ENCODE peak calls at places on chromosomes 13 and 19, in five cellular contexts. O is NCI-H2029 treated with DMSO at 0.1 percent for 48 hours; C is ecto neural progenitor cell; I is activated naive CD8-positive, alpha-beta T cell treated with anti-CD3 and anti-CD28 coated beads, Interleukin-2, amount 10 ng/mL, durations not matched to agents 7 days and 5 days; J is left colon. K is an unnamed sample.

GRCh38 chr19:41575998-41576397 is at the start of gene CEACAM21:
- DNase-seq in O (no peak), C (no peak), I (peak), J (peak), K (no peak)

GRCh38 chr13:48501705-48502104 is 31.2 kb downstream of the RCBTB2 start:
- DNase-seq in O (no peak), C (no peak), I (no peak), J (no peak), K (no peak)

GRCh38 chr19:58007285-58007684 is 4.7 kb upstream of the ZNF606 start:
- DNase-seq in O (no peak), C (no peak), I (no peak), J (no peak), K (no peak)

GRCh38 chr13:53873558-53873957 is 844.9 kb downstream of the OLFM4 start:
- DNase-seq in O (peak), C (no peak), I (no peak), J (no peak), K (no peak)

GRCh38 chr19:7575426-7576040 is 20.1 kb upstream of the CAMSAP3 start:
- DNase-seq in O (no peak), C (no peak), I (no peak), J (no peak), K (no peak)

GRCh38 chr13:27868639-27869435 is 51.0 kb upstream of the PDX1 start:
- DNase-seq in O (no peak), C (no peak), I (no peak), J (no peak), K (no peak)

GRCh38 chr13:28401303-28402056 is 93.4 kb downstream of the FLT1 start:
- DNase-seq in O (no peak), C (no peak), I (no peak), J (no peak), K (no peak)

GRCh38 chr13:41505209-41505835 is 48.0 kb downstream of the RGCC start:
- DNase-seq in O (no peak), C (no peak), I (no peak), J (no peak), K (no peak)

GRCh38 chr19:604355-604754 is 14.7 kb downstream of the HCN2 start:
- DNase-seq in O (no peak), C (no peak), I (peak), J (no peak), K (no peak)

GRCh38 chr13:34750078-34750703 is 191.9 kb upstream of the NBEA start:
- DNase-seq in O (peak), C (peak), I (no peak), J (peak), K (no peak)

GRCh38 chr13:65603160-65603559 is 1627.0 kb downstream of the PCDH9 start:
- DNase-seq in O (no peak), C (no peak), I (no peak), J (no peak), K (no peak)

GRCh38 chr13:99426426-99426825 is 74.8 kb upstream of the TM9SF2 start:
- DNase-seq in O (no peak), C (no peak), I (no peak), J (no peak), K (no peak)

GRCh38 chr19:611506-611869 is 21.8 kb downstream of the HCN2 start:
- DNase-seq in O (no peak), C (no peak), I (no peak), J (no peak), K (no peak)

GRCh38 chr19:16661480-16662034 is 618 bp downstream of the TMEM38A start:
- DNase-seq in O (no peak), C (peak), I (peak), J (peak), K (no peak)

GRCh38 chr19:30046522-30046921 is 104.5 kb downstream of the URI1 start:
- DNase-seq in O (no peak), C (no peak), I (no peak), J (no peak), K (no peak)

GRCh38 chr13:26604784-26605183 is 47.3 kb downstream of the WASF3 start:
- DNase-seq in O (no peak), C (no peak), I (no peak), J (no peak), K (no peak)

GRCh38 chr19:8396185-8396562 is 6.0 kb downstream of the RAB11B start:
- DNase-seq in O (no peak), C (no peak), I (no peak), J (no peak), K (no peak)

GRCh38 chr13:53159439-53159838 is 130.8 kb downstream of the OLFM4 start:
- DNase-seq in O (no peak), C (no peak), I (no peak), J (no peak), K (no peak)

GRCh38 chr13:45215392-45216077 is 14.7 kb upstream of the KCTD4 start:
- DNase-seq in O (no peak), C (no peak), I (no peak), J (no peak), K (no peak)

GRCh38 chr19:36488118-36488815 is 1.1 kb downstream of the ZNF566 start:
- DNase-seq in O (no peak), C (no peak), I (no peak), J (no peak), K (no peak)

K was measured in LNCaP clone FGC.